ENCODE peak calls at places on chromosome 19, in six cellular contexts. C is lower lobe of right lung; Z is activated naive CD4-positive, alpha-beta T cell treated with anti-CD3 and anti-CD28 coated beads, Interleukin-2, amount 10 ng/mL, durations not matched to agents 7 days and 5 days; Q is left ventricle myocardium superior; E is naive thymus-derived CD8-positive, alpha-beta T cell; O is activated T-helper 1 cell treated with anti-CD3 and anti-CD28 coated beads, Interleukin-12 subunit alpha, Interleukin-12 subunit beta, Interleukin-2, Interleukin-4 antibody, amounts not matched to agents 30 ng/mL and 10 ng/mL and 1 ng/mL, durations not matched to agents 14 hours and 24 hours and 36 hours. D is an unnamed sample.

GRCh38 chr19:47765522-47766358 is 12.8 kb upstream of the SELENOW start:
- DNase-seq in C (peak), Z (peak), Q (peak), E (no peak), O (no peak), D (peak)

GRCh38 chr19:52638601-52639000 is 446 bp upstream of the ZNF83 start:
- DNase-seq in C (peak), Z (peak), Q (peak), E (no peak), O (peak), D (no peak)

GRCh38 chr19:57362997-57363705 is at the start of the genes TRAPPC2B and ZNF547:
- DNase-seq in C (peak), Z (peak), Q (peak), E (peak), O (peak), D (peak)

GRCh38 chr19:38691938-38692457 is 44.5 kb downstream of the ACTN4 start:
- DNase-seq in C (peak), Z (no peak), Q (peak), E (no peak), O (no peak), D (no peak)

GRCh38 chr19:13849991-13850909 is 26.7 kb upstream of the NANOS3 start:
- DNase-seq in C (peak), Z (peak), Q (peak), E (peak), O (peak), D (peak)

GRCh38 chr19:47719047-47719885 is 6.0 kb downstream of the EHD2 start:
- DNase-seq in C (peak), Z (no peak), Q (peak), E (no peak), O (no peak), D (no peak)

GRCh38 chr19:29832801-29833200 is 21.0 kb downstream of the CCNE1 start:
- DNase-seq in C (no peak), Z (no peak), Q (no peak), E (no peak), O (no peak), D (no peak)

GRCh38 chr19:36008336-36008978 is at the start of gene SYNE4:
- DNase-seq in C (peak), Z (no peak), Q (no peak), E (no peak), O (no peak), D (no peak)

GRCh38 chr19:46487178-46487801 is 8.4 kb downstream of the PNMA8B start:
- DNase-seq in C (no peak), Z (no peak), Q (peak), E (no peak), O (no peak), D (no peak)

GRCh38 chr19:30556230-30556711 is 184.1 kb downstream of the ZNF536 start:
- DNase-seq in C (no peak), Z (no peak), Q (no peak), E (no peak), O (no peak), D (no peak)

GRCh38 chr19:29326849-29327840 is 114.2 kb upstream of the UQCRFS1 start:
- DNase-seq in C (no peak), Z (no peak), Q (no peak), E (no peak), O (no peak), D (no peak)

GRCh38 chr19:46367434-46367833 is 20.5 kb downstream of the PPP5C start:
- DNase-seq in C (no peak), Z (peak), Q (no peak), E (no peak), O (no peak), D (no peak)

GRCh38 chr19:49684251-49684982 is 5.0 kb upstream of the ADM5 start:
- DNase-seq in C (no peak), Z (no peak), Q (no peak), E (no peak), O (no peak), D (peak)

GRCh38 chr19:50476224-50476942 is at the start of the genes EMC10 and GARIN5A:
- DNase-seq in C (peak), Z (peak), Q (peak), E (peak), O (peak), D (peak)

GRCh38 chr19:33124207-33125098 is 7.5 kb upstream of the WDR88 start:
- DNase-seq in C (no peak), Z (no peak), Q (no peak), E (no peak), O (no peak), D (no peak)

GRCh38 chr19:40601061-40601973 is at the start of gene LTBP4:
- DNase-seq in C (no peak), Z (peak), Q (peak), E (no peak), O (no peak), D (peak)

GRCh38 chr19:16631465-16631864 is 3.5 kb upstream of the MED26 start:
- DNase-seq in C (no peak), Z (no peak), Q (no peak), E (no peak), O (no peak), D (no peak)

GRCh38 chr19:51692065-51692915 is 840 bp upstream of the SPACA6 start:
- DNase-seq in C (no peak), Z (no peak), Q (no peak), E (no peak), O (no peak), D (no peak)

GRCh38 chr19:49423278-49423984 is at the start of gene PTH2:
- DNase-seq in C (no peak), Z (no peak), Q (no peak), E (no peak), O (no peak), D (no peak)

GRCh38 chr19:2887391-2887914 is 13.3 kb upstream of the ZNF57 start:
- DNase-seq in C (no peak), Z (no peak), Q (no peak), E (no peak), O (no peak), D (no peak)